ENCODE peak calls at places on chromosomes 1 and 21, in nine cellular contexts. One of them, this sample, is unnamed.

GRCh38 chr1:52825868-52826267 is 16.7 kb upstream of the ZYG11A start:
- DNase-seq in cardiac muscle cell: peak; percentile 32
- DNase-seq in HCT116: no peak
- DNase-seq in IMR-90: peak; percentile 34
- DNase-seq in cardiac fibroblast: peak; percentile 29
- DNase-seq in retinal pigment epithelial cell: no peak
- DNase-seq in A549: no peak
- DNase-seq in fibroblast of pulmonary artery: peak; percentile 30
- DNase-seq in transverse colon: no peak
- DNase-seq in this sample: no peak

GRCh38 chr1:217605390-217605789 is 25.5 kb downstream of the GPATCH2 start:
- DNase-seq in cardiac muscle cell: no peak
- DNase-seq in transverse colon: no peak
- DNase-seq in fibroblast of pulmonary artery: peak; percentile 22
- DNase-seq in HCT116: no peak
- DNase-seq in cardiac fibroblast: no peak
- DNase-seq in A549: no peak
- DNase-seq in IMR-90: no peak
- DNase-seq in retinal pigment epithelial cell: no peak
- DNase-seq in this sample: no peak

GRCh38 chr1:9481048-9481447 is 58.2 kb upstream of the SLC25A33 start:
- DNase-seq in IMR-90: no peak
- DNase-seq in transverse colon: no peak
- DNase-seq in A549: no peak
- DNase-seq in cardiac fibroblast: no peak
- DNase-seq in retinal pigment epithelial cell: no peak
- DNase-seq in cardiac muscle cell: no peak
- DNase-seq in fibroblast of pulmonary artery: no peak
- DNase-seq in HCT116: no peak
- DNase-seq in this sample: no peak

GRCh38 chr1:185929759-185930158 is 195.6 kb downstream of the HMCN1 start:
- DNase-seq in A549: peak; percentile 12
- DNase-seq in IMR-90: peak; percentile 63
- DNase-seq in fibroblast of pulmonary artery: peak; percentile 49
- DNase-seq in cardiac fibroblast: peak; percentile 58
- DNase-seq in retinal pigment epithelial cell: peak; percentile 22
- DNase-seq in transverse colon: no peak
- DNase-seq in HCT116: no peak
- DNase-seq in cardiac muscle cell: no peak
- DNase-seq in this sample: no peak

GRCh38 chr1:38541223-38541622 is 318.3 kb downstream of the RRAGC start:
- DNase-seq in IMR-90: no peak
- DNase-seq in cardiac fibroblast: no peak
- DNase-seq in cardiac muscle cell: no peak
- DNase-seq in retinal pigment epithelial cell: no peak
- DNase-seq in transverse colon: no peak
- DNase-seq in A549: no peak
- DNase-seq in HCT116: no peak
- DNase-seq in fibroblast of pulmonary artery: peak; percentile 1
- DNase-seq in this sample: no peak

GRCh38 chr1:162937721-162938395 is 76.9 kb upstream of the CCDC190 start:
- DNase-seq in A549: no peak
- DNase-seq in cardiac muscle cell: no peak
- DNase-seq in HCT116: no peak
- DNase-seq in IMR-90: no peak
- DNase-seq in retinal pigment epithelial cell: no peak
- DNase-seq in cardiac fibroblast: no peak
- DNase-seq in transverse colon: no peak
- DNase-seq in fibroblast of pulmonary artery: no peak
- DNase-seq in this sample: no peak

GRCh38 chr1:46681333-46682034 is 9.8 kb downstream of the TEX38 start:
- DNase-seq in cardiac fibroblast: no peak
- DNase-seq in A549: no peak
- DNase-seq in HCT116: no peak
- DNase-seq in cardiac muscle cell: no peak
- DNase-seq in fibroblast of pulmonary artery: no peak
- DNase-seq in retinal pigment epithelial cell: no peak
- DNase-seq in transverse colon: no peak
- DNase-seq in IMR-90: no peak
- DNase-seq in this sample: no peak

GRCh38 chr1:228090613-228091081 is 8.1 kb downstream of the ARF1 start:
- DNase-seq in retinal pigment epithelial cell: no peak
- DNase-seq in IMR-90: peak; percentile 55
- DNase-seq in cardiac fibroblast: peak; percentile 16
- DNase-seq in transverse colon: peak; percentile 16
- DNase-seq in fibroblast of pulmonary artery: peak; percentile 33
- DNase-seq in A549: no peak
- DNase-seq in cardiac muscle cell: peak; percentile 15
- DNase-seq in HCT116: no peak
- DNase-seq in this sample: no peak

GRCh38 chr1:7281821-7282220 is 489.3 kb upstream of the VAMP3 start:
- DNase-seq in transverse colon: no peak
- DNase-seq in A549: no peak
- DNase-seq in retinal pigment epithelial cell: no peak
- DNase-seq in HCT116: no peak
- DNase-seq in IMR-90: peak; percentile 95
- DNase-seq in cardiac fibroblast: peak; percentile 74
- DNase-seq in cardiac muscle cell: peak; percentile 69
- DNase-seq in fibroblast of pulmonary artery: peak; percentile 74
- DNase-seq in this sample: no peak

GRCh38 chr1:99784809-99785255 is 18.4 kb upstream of the FRRS1 start:
- DNase-seq in transverse colon: no peak
- DNase-seq in A549: no peak
- DNase-seq in IMR-90: no peak
- DNase-seq in fibroblast of pulmonary artery: no peak
- DNase-seq in retinal pigment epithelial cell: no peak
- DNase-seq in HCT116: no peak
- DNase-seq in cardiac fibroblast: no peak
- DNase-seq in cardiac muscle cell: no peak
- DNase-seq in this sample: no peak

GRCh38 chr1:115655307-115655664 is 13.5 kb downstream of the VANGL1 start:
- DNase-seq in cardiac muscle cell: no peak
- DNase-seq in fibroblast of pulmonary artery: no peak
- DNase-seq in cardiac fibroblast: no peak
- DNase-seq in HCT116: no peak
- DNase-seq in A549: no peak
- DNase-seq in retinal pigment epithelial cell: no peak
- DNase-seq in IMR-90: no peak
- DNase-seq in transverse colon: no peak
- DNase-seq in this sample: no peak

GRCh38 chr1:172746091-172746949 is 87.4 kb downstream of the FASLG start:
- DNase-seq in cardiac muscle cell: peak; percentile 96
- DNase-seq in cardiac fibroblast: peak; percentile 93
- DNase-seq in transverse colon: no peak
- DNase-seq in retinal pigment epithelial cell: peak; percentile 86
- DNase-seq in IMR-90: peak; percentile 99
- DNase-seq in fibroblast of pulmonary artery: peak; percentile 95
- DNase-seq in HCT116: peak; percentile 91
- DNase-seq in A549: peak; percentile 85
- DNase-seq in this sample: no peak

GRCh38 chr1:57599233-57599994 is 175.6 kb upstream of the DAB1 start:
- DNase-seq in IMR-90: peak; percentile 1
- DNase-seq in fibroblast of pulmonary artery: peak; percentile 3
- DNase-seq in A549: no peak
- DNase-seq in retinal pigment epithelial cell: peak; percentile 68
- DNase-seq in cardiac muscle cell: peak; percentile 23
- DNase-seq in HCT116: no peak
- DNase-seq in cardiac fibroblast: peak; percentile 38
- DNase-seq in transverse colon: no peak
- DNase-seq in this sample: no peak

GRCh38 chr1:15279576-15280230 is 32.7 kb downstream of the FHAD1 start:
- DNase-seq in retinal pigment epithelial cell: no peak
- DNase-seq in HCT116: no peak
- DNase-seq in transverse colon: no peak
- DNase-seq in cardiac muscle cell: no peak
- DNase-seq in A549: peak; percentile 28
- DNase-seq in cardiac fibroblast: no peak
- DNase-seq in fibroblast of pulmonary artery: no peak
- DNase-seq in IMR-90: no peak
- DNase-seq in this sample: no peak

GRCh38 chr1:27090921-27091320 is 64.0 kb downstream of the SLC9A1 start:
- DNase-seq in cardiac fibroblast: no peak
- DNase-seq in A549: no peak
- DNase-seq in retinal pigment epithelial cell: no peak
- DNase-seq in IMR-90: no peak
- DNase-seq in transverse colon: no peak
- DNase-seq in HCT116: no peak
- DNase-seq in cardiac muscle cell: no peak
- DNase-seq in fibroblast of pulmonary artery: no peak
- DNase-seq in this sample: no peak

GRCh38 chr1:94329276-94329675 is 88.9 kb upstream of the ABCD3 start:
- DNase-seq in fibroblast of pulmonary artery: no peak
- DNase-seq in cardiac fibroblast: no peak
- DNase-seq in A549: no peak
- DNase-seq in transverse colon: no peak
- DNase-seq in HCT116: no peak
- DNase-seq in cardiac muscle cell: no peak
- DNase-seq in IMR-90: peak; percentile 40
- DNase-seq in retinal pigment epithelial cell: no peak
- DNase-seq in this sample: no peak

GRCh38 chr21:43325036-43325435 is 101.9 kb downstream of the SIK1 start:
- DNase-seq in transverse colon: no peak
- DNase-seq in retinal pigment epithelial cell: no peak
- DNase-seq in cardiac muscle cell: no peak
- DNase-seq in fibroblast of pulmonary artery: no peak
- DNase-seq in A549: no peak
- DNase-seq in HCT116: no peak
- DNase-seq in IMR-90: no peak
- DNase-seq in cardiac fibroblast: no peak
- DNase-seq in this sample: no peak

DNA sequence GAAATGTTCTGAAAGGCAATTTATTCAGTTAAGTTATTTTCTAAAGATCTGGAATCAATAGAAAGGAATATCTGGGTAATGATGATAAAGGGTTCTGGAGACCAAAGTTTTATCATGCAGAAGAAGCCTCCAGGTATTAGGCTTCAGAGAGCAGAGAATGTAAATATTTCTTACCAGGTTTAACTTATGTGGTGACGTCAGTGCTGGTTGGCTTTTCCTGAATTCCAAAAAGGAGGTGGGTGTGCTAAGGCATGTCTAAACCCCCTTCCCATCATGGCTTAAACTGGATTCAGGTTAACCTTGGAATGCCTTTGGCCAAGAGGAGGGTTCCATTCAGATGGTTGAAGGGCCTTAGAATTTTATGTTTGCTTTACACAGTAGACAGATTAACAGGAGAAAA is 829.9 kb downstream of the NCAM2 start:
- DNase-seq in HCT116: no peak
- DNase-seq in cardiac muscle cell: no peak
- DNase-seq in A549: no peak
- DNase-seq in cardiac fibroblast: no peak
- DNase-seq in fibroblast of pulmonary artery: no peak
- DNase-seq in retinal pigment epithelial cell: no peak
- DNase-seq in transverse colon: no peak
- DNase-seq in IMR-90: no peak
- DNase-seq in this sample: no peak
- TF ChIP-seq CTCF in HCT116: no peak
- TF ChIP-seq CTCF in cardiac muscle cell: no peak
- TF ChIP-seq CTCF in A549: no peak
- TF ChIP-seq CTCF in cardiac fibroblast: no peak
- TF ChIP-seq CTCF in fibroblast of pulmonary artery: no peak
- TF ChIP-seq CTCF in retinal pigment epithelial cell: no peak
- TF ChIP-seq CTCF in transverse colon: no peak
- TF ChIP-seq CTCF in IMR-90: no peak
- TF ChIP-seq CTCF in this sample: no peak

DNA sequence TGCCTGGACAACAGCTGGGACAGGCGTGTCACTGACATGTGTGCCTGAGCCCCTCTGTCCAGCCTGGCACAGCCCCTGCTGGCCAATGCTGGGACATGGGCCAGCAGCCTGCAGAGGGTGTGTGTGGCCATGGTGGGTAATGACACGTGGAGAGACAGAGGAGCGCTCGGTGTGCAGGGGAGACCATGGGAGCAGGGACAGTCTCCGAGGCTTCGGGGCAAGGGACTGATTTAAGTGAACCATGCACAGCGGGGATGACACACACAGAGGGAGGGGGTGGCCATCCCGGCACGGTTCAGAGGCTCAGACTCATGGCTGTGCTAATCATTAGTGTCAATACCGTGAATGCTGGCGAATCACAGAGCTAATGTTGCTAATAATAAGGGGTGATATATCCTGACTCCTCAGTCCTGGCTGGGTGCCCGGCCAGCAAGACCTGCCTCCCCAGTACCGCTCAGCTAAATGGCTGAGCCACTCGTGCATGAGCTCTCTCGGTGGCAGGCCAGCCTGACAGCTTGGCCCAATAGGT is 41.6 kb downstream of the IGSF21 start:
- DNase-seq in cardiac muscle cell: no peak
- DNase-seq in retinal pigment epithelial cell: no peak
- DNase-seq in IMR-90: no peak
- DNase-seq in HCT116: no peak
- DNase-seq in transverse colon: no peak
- DNase-seq in A549: no peak
- DNase-seq in cardiac fibroblast: no peak
- DNase-seq in fibroblast of pulmonary artery: no peak
- DNase-seq in this sample: no peak
- TF ChIP-seq CTCF in cardiac muscle cell: no peak
- TF ChIP-seq CTCF in retinal pigment epithelial cell: no peak
- TF ChIP-seq CTCF in IMR-90: no peak
- TF ChIP-seq CTCF in HCT116: peak; percentile 47
- TF ChIP-seq CTCF in transverse colon: no peak
- TF ChIP-seq CTCF in A549: no peak
- TF ChIP-seq CTCF in cardiac fibroblast: no peak
- TF ChIP-seq CTCF in fibroblast of pulmonary artery: no peak
- TF ChIP-seq CTCF in this sample: peak; percentile 52

GRCh38 chr1:226649780-226650179 is 89.3 kb downstream of the ITPKB start:
- DNase-seq in retinal pigment epithelial cell: no peak
- DNase-seq in transverse colon: no peak
- DNase-seq in IMR-90: peak; percentile 43
- DNase-seq in cardiac muscle cell: peak; percentile 41
- DNase-seq in cardiac fibroblast: peak; percentile 52
- DNase-seq in HCT116: no peak
- DNase-seq in A549: peak; percentile 28
- DNase-seq in fibroblast of pulmonary artery: peak; percentile 43
- DNase-seq in this sample: no peak
- TF ChIP-seq CTCF in retinal pigment epithelial cell: peak; percentile 43
- TF ChIP-seq CTCF in transverse colon: no peak
- TF ChIP-seq CTCF in IMR-90: peak; percentile 29
- TF ChIP-seq CTCF in cardiac muscle cell: peak; percentile 26
- TF ChIP-seq CTCF in cardiac fibroblast: peak; percentile 9
- TF ChIP-seq CTCF in HCT116: peak; percentile 17
- TF ChIP-seq CTCF in A549: peak; percentile 24
- TF ChIP-seq CTCF in fibroblast of pulmonary artery: peak; percentile 30
- TF ChIP-seq CTCF in this sample: no peak

GRCh38 chr1:106600626-106601025 is 455.8 kb upstream of the PRMT6 start:
- DNase-seq in fibroblast of pulmonary artery: no peak
- DNase-seq in transverse colon: no peak
- DNase-seq in A549: no peak
- DNase-seq in cardiac muscle cell: no peak
- DNase-seq in IMR-90: no peak
- DNase-seq in retinal pigment epithelial cell: no peak
- DNase-seq in cardiac fibroblast: no peak
- DNase-seq in HCT116: no peak
- DNase-seq in this sample: no peak

GRCh38 chr1:106608836-106609235 is 447.6 kb upstream of the PRMT6 start:
- DNase-seq in IMR-90: no peak
- DNase-seq in retinal pigment epithelial cell: peak; percentile 43
- DNase-seq in fibroblast of pulmonary artery: no peak
- DNase-seq in transverse colon: no peak
- DNase-seq in cardiac fibroblast: no peak
- DNase-seq in HCT116: no peak
- DNase-seq in A549: no peak
- DNase-seq in cardiac muscle cell: no peak
- DNase-seq in this sample: no peak

GRCh38 chr1:106603616-106604015 is 452.9 kb upstream of the PRMT6 start:
- DNase-seq in A549: no peak
- DNase-seq in cardiac fibroblast: no peak
- DNase-seq in transverse colon: no peak
- DNase-seq in cardiac muscle cell: no peak
- DNase-seq in HCT116: no peak
- DNase-seq in retinal pigment epithelial cell: no peak
- DNase-seq in fibroblast of pulmonary artery: no peak
- DNase-seq in IMR-90: no peak
- DNase-seq in this sample: no peak
- TF ChIP-seq CTCF in A549: no peak
- TF ChIP-seq CTCF in cardiac fibroblast: no peak
- TF ChIP-seq CTCF in transverse colon: no peak
- TF ChIP-seq CTCF in cardiac muscle cell: no peak
- TF ChIP-seq CTCF in HCT116: no peak
- TF ChIP-seq CTCF in retinal pigment epithelial cell: no peak
- TF ChIP-seq CTCF in fibroblast of pulmonary artery: no peak
- TF ChIP-seq CTCF in IMR-90: no peak
- TF ChIP-seq CTCF in this sample: no peak